ENCODE peak calls at places on chromosomes 16 and 17, in eight cellular contexts. Q is RPMI7951; D is HTR-8/SVneo; R is activated CD4-positive, alpha-beta T cell treated with anti-CD3 and anti-CD28 coated beads, Interleukin-2, amount 50 U/mL, for 1 hour; T is activated CD8-positive, alpha-beta memory T cell treated with anti-CD3 and anti-CD28 coated beads, Interleukin-2, amount 50 U/mL, for 48 hours; W is NCI-H460; S is Peyer's patch; V is Caki2. X is an unnamed sample.

GRCh38 chr16:86986136-86986535 is 331.1 kb downstream of the C16orf95 start:
- DNase-seq in Q (no peak), D (no peak), R (no peak), T (no peak), W (no peak), S (no peak), V (no peak), X (no peak)

GRCh38 chr16:49515861-49516260 is 142.3 kb downstream of the C16orf78 start:
- DNase-seq in Q (no peak), D (no peak), R (no peak), T (no peak), W (no peak), S (no peak), V (no peak), X (no peak)

GRCh38 chr16:11084484-11085024 is 140.2 kb downstream of the CLEC16A start:
- DNase-seq in Q (peak), D (peak), R (no peak), T (no peak), W (no peak), S (no peak), V (peak), X (peak)

GRCh38 chr16:78196527-78196926 is 97.1 kb downstream of the WWOX start:
- DNase-seq in Q (no peak), D (no peak), R (no peak), T (no peak), W (no peak), S (no peak), V (no peak), X (no peak)

GRCh38 chr17:42247734-42248133 is 28.5 kb downstream of the STAT5B start:
- DNase-seq in Q (peak), D (no peak), R (no peak), T (no peak), W (no peak), S (no peak), V (no peak), X (no peak)

GRCh38 chr17:35089846-35090193 is 26.3 kb upstream of the RFFL start:
- DNase-seq in Q (peak), D (peak), R (peak), T (peak), W (peak), S (no peak), V (peak), X (no peak)

GRCh38 chr16:61813339-61813738 is 222.9 kb downstream of the CDH8 start:
- DNase-seq in Q (peak), D (no peak), R (no peak), T (no peak), W (no peak), S (no peak), V (no peak), X (no peak)

GRCh38 chr17:13597723-13598347 is 3.9 kb downstream of the HS3ST3A1 start:
- DNase-seq in Q (peak), D (no peak), R (peak), T (no peak), W (peak), S (no peak), V (peak), X (no peak)

GRCh38 chr17:64242633-64243032 is 20.4 kb downstream of the TEX2 start:
- DNase-seq in Q (no peak), D (no peak), R (no peak), T (no peak), W (no peak), S (no peak), V (no peak), X (no peak)

GRCh38 chr17:4968166-4968915 is 724 bp upstream of the SPAG7 start:
- DNase-seq in Q (no peak), D (no peak), R (peak), T (peak), W (no peak), S (no peak), V (peak), X (peak)

GRCh38 chr16:54026456-54026855 is 260.1 kb downstream of the IRX3 start:
- DNase-seq in Q (peak), D (no peak), R (no peak), T (no peak), W (no peak), S (no peak), V (no peak), X (no peak)

GRCh38 chr17:72004011-72004427 is 116.8 kb upstream of the SOX9 start:
- DNase-seq in Q (peak), D (peak), R (no peak), T (no peak), W (no peak), S (no peak), V (no peak), X (no peak)

GRCh38 chr16:75282811-75283281 is 31.4 kb upstream of the BCAR1 start:
- DNase-seq in Q (peak), D (no peak), R (no peak), T (no peak), W (no peak), S (no peak), V (no peak), X (no peak)

GRCh38 chr17:70102531-70102930 is 27.5 kb downstream of the KCNJ16 start:
- DNase-seq in Q (no peak), D (no peak), R (no peak), T (no peak), W (no peak), S (no peak), V (no peak), X (no peak)

GRCh38 chr17:80264048-80264792 is 3.6 kb downstream of the RNF213 start:
- DNase-seq in Q (no peak), D (no peak), R (peak), T (peak), W (no peak), S (no peak), V (no peak), X (no peak)

GRCh38 chr17:67696347-67696746 is 21.4 kb upstream of the NOL11 start:
- DNase-seq in Q (no peak), D (no peak), R (no peak), T (no peak), W (no peak), S (no peak), V (no peak), X (peak)

GRCh38 chr17:76077582-76078110 is 1.3 kb upstream of the ZACN start:
- DNase-seq in Q (no peak), D (no peak), R (no peak), T (peak), W (no peak), S (no peak), V (no peak), X (no peak)

GRCh38 chr16:15757630-15758251 is 99.1 kb downstream of the MYH11 start:
- DNase-seq in Q (no peak), D (no peak), R (no peak), T (no peak), W (no peak), S (no peak), V (no peak), X (no peak)

GRCh38 chr17:73065376-73065775 is 27.1 kb downstream of the SLC39A11 start:
- DNase-seq in Q (no peak), D (no peak), R (no peak), T (no peak), W (no peak), S (no peak), V (no peak), X (no peak)

GRCh38 chr16:89476811-89477261 is 13.5 kb downstream of the ANKRD11 start:
- DNase-seq in Q (no peak), D (no peak), R (no peak), T (no peak), W (no peak), S (no peak), V (no peak), X (no peak)

GRCh38 chr16:3953728-3954410 is 73.4 kb upstream of the CREBBP start:
- DNase-seq in Q (no peak), D (no peak), R (no peak), T (no peak), W (peak), S (no peak), V (peak), X (no peak)

GRCh38 chr17:38463451-38463858 is 35.2 kb downstream of the ARHGAP23 start:
- DNase-seq in Q (no peak), D (no peak), R (no peak), T (no peak), W (no peak), S (no peak), V (no peak), X (no peak)

GRCh38 chr17:81328925-81329278 is 33.8 kb upstream of the SLC38A10 start:
- DNase-seq in Q (no peak), D (no peak), R (no peak), T (no peak), W (no peak), S (no peak), V (no peak), X (no peak)

GRCh38 chr16:67541391-67542263 is 13.0 kb downstream of the RIPOR1 start:
- DNase-seq in Q (no peak), D (no peak), R (no peak), T (peak), W (no peak), S (no peak), V (peak), X (no peak)

GRCh38 chr16:4360538-4361021 is 9.5 kb upstream of the PAM16 start:
- DNase-seq in Q (no peak), D (no peak), R (no peak), T (no peak), W (no peak), S (no peak), V (peak), X (no peak)

GRCh38 chr16:87359121-87359520 is 24.5 kb downstream of the FBXO31 start:
- DNase-seq in Q (no peak), D (no peak), R (no peak), T (no peak), W (no peak), S (no peak), V (no peak), X (no peak)

GRCh38 chr17:80732268-80732667 is 187.6 kb downstream of the RPTOR start:
- DNase-seq in Q (peak), D (no peak), R (no peak), T (no peak), W (no peak), S (no peak), V (no peak), X (peak)

GRCh38 chr16:1102921-1103648 is 7.0 kb upstream of the C1QTNF8 start:
- DNase-seq in Q (no peak), D (peak), R (peak), T (peak), W (peak), S (peak), V (peak), X (no peak)

GRCh38 chr17:42027540-42027889 is 7.6 kb downstream of the NKIRAS2 start:
- DNase-seq in Q (no peak), D (no peak), R (no peak), T (no peak), W (no peak), S (no peak), V (no peak), X (no peak)

GRCh38 chr17:9520649-9521435 is 54.8 kb downstream of the STX8 start:
- DNase-seq in Q (no peak), D (no peak), R (no peak), T (no peak), W (no peak), S (no peak), V (no peak), X (no peak)

GRCh38 chr16:1338119-1338730 is 4.8 kb downstream of the BAIAP3 start:
- DNase-seq in Q (no peak), D (no peak), R (no peak), T (no peak), W (peak), S (no peak), V (no peak), X (no peak)

GRCh38 chr17:17741346-17742023 is 60.2 kb downstream of the RAI1 start:
- DNase-seq in Q (no peak), D (no peak), R (no peak), T (no peak), W (no peak), S (no peak), V (no peak), X (no peak)

GRCh38 chr17:81371910-81372760 is 23.1 kb upstream of the BAHCC1 start:
- DNase-seq in Q (no peak), D (peak), R (no peak), T (no peak), W (no peak), S (peak), V (peak), X (no peak)

GRCh38 chr17:80888276-80889160 is 103.1 kb upstream of the CHMP6 start:
- DNase-seq in Q (no peak), D (no peak), R (no peak), T (no peak), W (no peak), S (peak), V (no peak), X (no peak)

GRCh38 chr17:31289790-31290189 is 7.2 kb downstream of the OMG start:
- DNase-seq in Q (no peak), D (no peak), R (no peak), T (no peak), W (no peak), S (no peak), V (no peak), X (no peak)

GRCh38 chr17:20226814-20227482 is 217.8 kb downstream of the SPECC1 start:
- DNase-seq in Q (peak), D (peak), R (peak), T (peak), W (peak), S (peak), V (peak), X (peak)